ENCODE peak calls at places on chromosomes 6 and 20, in five cellular contexts. F, Y, R, M and G are unnamed samples. For H3K4me1, the result is how much of the 10 kb centered on the place peaks cover.

GRCh38 chr6:57432162-57432561 is 114.7 kb downstream of the PRIM2 start:
- DNase-seq in R (no peak), Y (no peak), M (no peak), F (no peak), G (no peak)

GRCh38 chr6:28807682-28808280 is 116.0 kb downstream of the TRIM27 start:
- DNase-seq in R (no peak), Y (no peak), M (no peak), F (no peak), G (no peak)

GRCh38 chr6:136920216-136920857 is 1.8 kb upstream of the SLC35D3 start:
- DNase-seq in F (no peak), Y (no peak), M (no peak), R (no peak), G (no peak)

GRCh38 chr20:50019466-50020256 is 36.9 kb downstream of the SNAI1 start:
- DNase-seq in Y (no peak), M (no peak), R (no peak), F (no peak), G (no peak)

GRCh38 chr6:34798057-34798456 is 6.2 kb downstream of the BLTP3A start:
- DNase-seq in Y (no peak), M (no peak), R (no peak), F (no peak), G (no peak)

GRCh38 chr6:37600287-37600916 is 97.3 kb downstream of the MDGA1 start:
- DNase-seq in F (no peak), M (no peak), Y (no peak), R (no peak), G (no peak)

GRCh38 chr6:16769131-16769985 is 8.1 kb upstream of the ATXN1 start:
- DNase-seq in Y (no peak), M (peak), R (no peak), F (no peak), G (peak)

GRCh38 chr20:31718952-31719643 is 3.6 kb downstream of the BCL2L1 start:
- DNase-seq in M (peak), Y (no peak), F (no peak), R (no peak), G (no peak)

GRCh38 chr6:152771061-152771687 is 20.6 kb downstream of the VIP start:
- DNase-seq in Y (no peak), F (no peak), R (no peak), M (no peak), G (no peak)

GRCh38 chr6:170178561-170179477 is 112.1 kb downstream of the DLL1 start:
- DNase-seq in M (peak), R (no peak), Y (no peak), F (peak), G (no peak)

GRCh38 chr6:121765060-121765459 is 329.6 kb downstream of the GJA1 start:
- DNase-seq in F (no peak), R (no peak), M (no peak), Y (no peak), G (no peak)

GRCh38 chr6:170181338-170181690 is 109.6 kb downstream of the DLL1 start:
- DNase-seq in R (no peak), M (no peak), F (no peak), Y (no peak), G (no peak)

GRCh38 chr6:117605169-117605826 is 3.0 kb upstream of the GOPC start:
- DNase-seq in Y (no peak), F (no peak), M (peak), R (no peak), G (peak)

GRCh38 chr6:1103945-1104623 is 207.8 kb upstream of the FOXQ1 start:
- DNase-seq in M (no peak), R (no peak), F (no peak), Y (no peak), G (no peak)

DNA sequence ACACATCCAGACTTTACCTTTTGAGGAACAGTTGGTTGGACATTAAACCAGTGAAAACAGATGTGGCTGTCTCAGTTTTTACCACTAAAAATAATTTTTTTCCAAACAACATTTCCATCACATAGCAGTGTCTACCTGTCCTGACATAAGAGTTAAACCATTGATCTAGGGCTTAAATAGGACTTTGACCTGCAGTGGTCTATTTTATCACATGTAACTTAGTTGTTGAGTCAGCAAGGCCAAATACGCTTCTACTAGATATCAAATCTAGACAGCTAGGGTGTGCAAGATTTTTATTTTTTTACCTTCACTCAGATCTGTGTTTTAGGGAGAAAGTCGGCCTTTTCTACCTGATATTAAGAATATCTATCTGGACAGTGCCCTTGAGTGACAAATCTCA is 88.8 kb upstream of the ZFP64 start:
- DNase-seq in F (no peak), R (no peak), Y (no peak), M (no peak), G (no peak)
- H3K27ac ChIP-seq in F (no peak), R (no peak), Y (no peak), M (no peak), G (no peak)

GRCh38 chr20:13336308-13337089 is 115.4 kb downstream of the ISM1 start:
- DNase-seq in Y (no peak), M (no peak), R (no peak), F (no peak), G (no peak)

GRCh38 chr20:13338999-13339411 is 117.9 kb downstream of the ISM1 start:
- DNase-seq in R (no peak), F (no peak), Y (no peak), M (no peak), G (no peak)

GRCh38 chr20:13338097-13338661 is 117.1 kb downstream of the ISM1 start:
- DNase-seq in F (no peak), M (no peak), Y (no peak), R (no peak), G (no peak)

GRCh38 chr20:13340088-13340487 is 119.0 kb downstream of the ISM1 start:
- DNase-seq in Y (no peak), F (no peak), M (no peak), R (no peak), G (no peak)

GRCh38 chr20:13337090-13337784 is 116.2 kb downstream of the ISM1 start:
- DNase-seq in R (no peak), F (no peak), Y (no peak), M (no peak), G (no peak)
- H3K4me1 ChIP-seq in R (under half), F (under half), Y (under half), M (under half), G (under half)

GRCh38 chr6:158041788-158042187 is 60.1 kb downstream of the SYNJ2 start:
- DNase-seq in F (peak), R (no peak), M (no peak), Y (peak), G (no peak)

GRCh38 chr6:158039571-158040050 is 57.9 kb downstream of the SYNJ2 start:
- DNase-seq in Y (peak), M (no peak), R (no peak), F (peak), G (no peak)

GRCh38 chr6:158040051-158040803 is 58.6 kb downstream of the SYNJ2 start:
- DNase-seq in F (peak), M (no peak), R (no peak), Y (peak), G (no peak)

GRCh38 chr6:158041370-158041769 is 59.7 kb downstream of the SYNJ2 start:
- DNase-seq in F (peak), R (no peak), Y (peak), M (no peak), G (no peak)

DNA sequence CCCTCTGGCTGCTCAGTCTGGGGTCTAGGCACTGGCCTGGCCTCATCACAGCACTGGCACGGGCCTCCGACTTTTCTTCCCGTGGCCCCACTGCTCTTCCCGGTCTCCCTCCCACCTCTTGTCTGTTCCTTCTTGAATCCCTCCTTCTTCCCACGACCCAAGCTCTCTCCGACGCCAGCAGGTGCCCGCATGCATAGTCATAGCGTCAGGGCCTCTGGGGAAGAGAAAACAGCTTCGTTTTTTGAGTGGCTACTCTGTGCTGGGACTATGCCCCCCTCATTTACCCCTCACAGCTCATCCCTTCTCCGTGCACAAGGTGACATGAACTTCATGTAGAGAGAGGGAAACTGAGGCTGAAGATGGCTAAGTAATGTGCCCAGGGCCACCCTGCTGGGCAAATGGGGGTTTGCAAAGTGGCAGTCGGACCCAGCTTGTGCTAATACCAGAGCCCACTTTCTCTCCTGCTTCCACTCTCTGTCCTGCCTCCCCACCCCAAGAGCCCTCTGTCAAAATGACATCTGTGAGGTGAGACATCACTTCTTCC is 59.2 kb downstream of the SYNJ2 start:
- DNase-seq in R (no peak), F (peak), Y (peak), M (no peak), G (no peak)
- H3K27ac ChIP-seq in R (peak), F (peak), Y (peak), M (peak), G (no peak)

GRCh38 chr20:57192311-57192710 is 74.1 kb downstream of the BMP7 start:
- DNase-seq in Y (no peak), M (no peak), R (no peak), F (no peak), G (no peak)
- H3K4me1 ChIP-seq in Y (under half), M (under half), R (under half), F (under half), G (under half)

DNA sequence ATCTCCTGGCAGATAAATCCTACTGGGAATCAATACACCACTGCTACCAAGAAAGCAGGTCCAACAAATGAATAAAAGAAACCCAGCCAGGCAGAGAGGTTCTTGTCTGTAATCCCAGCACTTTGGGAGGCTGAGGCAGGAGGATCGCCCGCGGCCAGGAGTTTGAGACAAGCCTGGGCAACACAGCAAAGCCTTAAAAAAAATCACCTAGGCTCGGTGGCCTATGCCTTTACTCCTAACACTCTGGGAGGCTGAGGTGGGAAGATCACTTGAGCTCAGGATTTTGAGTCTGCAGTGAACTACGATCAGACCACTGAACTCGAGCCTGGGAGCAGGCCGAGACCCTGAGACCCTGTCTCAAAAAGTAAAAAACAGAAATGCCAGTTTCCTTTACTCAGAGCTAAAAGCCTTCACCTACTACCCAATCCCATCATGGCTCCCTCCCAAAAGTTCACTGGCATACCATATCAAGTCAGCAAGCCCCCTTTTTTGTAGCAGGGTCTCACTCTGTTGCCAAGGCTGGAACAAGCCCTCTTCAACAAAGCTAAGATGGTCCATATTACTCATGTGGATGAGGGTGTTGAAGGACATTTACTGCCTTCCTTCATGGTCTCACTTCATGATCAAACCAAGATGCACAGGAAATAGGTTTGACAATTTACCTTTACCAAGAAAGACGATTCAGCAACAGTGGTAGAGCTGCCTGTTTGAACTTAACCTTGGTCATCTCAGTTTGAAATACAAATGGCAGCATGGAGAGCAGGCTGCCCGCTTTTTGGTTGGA is 5.3 kb downstream of the SNX5 start:
- DNase-seq in M (no peak), R (no peak), Y (no peak), F (no peak), G (no peak)
- H3K27ac ChIP-seq in M (peak), R (peak), Y (no peak), F (peak), G (no peak)

DNA sequence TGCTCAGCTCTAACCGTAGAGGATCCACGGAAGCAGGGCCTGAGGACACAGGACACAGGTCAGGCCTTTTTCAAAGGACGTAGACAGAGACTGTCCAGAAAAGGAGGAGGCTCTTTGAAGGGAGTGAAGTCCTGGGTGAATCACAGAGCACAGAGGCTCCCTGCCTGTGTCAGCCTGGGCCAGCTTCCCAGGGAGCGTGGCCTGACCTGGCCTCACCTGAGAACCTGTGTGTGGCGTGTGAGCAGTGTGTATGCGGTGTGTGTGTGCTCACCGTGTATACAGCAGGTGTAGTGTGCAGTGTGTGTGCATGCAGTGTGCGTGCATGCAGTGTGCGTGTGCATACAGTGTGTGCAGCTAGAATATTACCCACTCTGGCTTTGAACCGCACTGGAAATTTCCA is 56.0 kb upstream of the FNDC1 start:
- DNase-seq in F (no peak), Y (no peak), R (no peak), M (no peak), G (no peak)
- H3K4me1 ChIP-seq in F (under half), Y (under half), R (under half), M (under half), G (under half)

GRCh38 chr6:97850458-97851218 is 567.6 kb upstream of the MMS22L start:
- DNase-seq in Y (no peak), M (no peak), F (no peak), R (no peak), G (no peak)
- H3K27ac ChIP-seq in Y (no peak), M (no peak), F (no peak), R (no peak), G (no peak)